ENCODE peak calls at places on chromosomes 5 and 9, in four cellular contexts. One of them, this sample, is unnamed.

GRCh38 chr9:22005083-22005699 is 3.9 kb downstream of the CDKN2B start:
- DNase-seq in SW480: no peak
- DNase-seq in activated T-helper 1 cell treated with anti-CD3 and anti-CD28 coated beads, Interleukin-2, amount 50 U/mL, for 16 hours: no peak
- DNase-seq in GM12865: peak; percentile 25
- DNase-seq in this sample: no peak

GRCh38 chr5:134245692-134246091 is 19.8 kb upstream of the PPP2CA start:
- DNase-seq in SW480: no peak
- DNase-seq in activated T-helper 1 cell treated with anti-CD3 and anti-CD28 coated beads, Interleukin-2, amount 50 U/mL, for 16 hours: no peak
- DNase-seq in GM12865: no peak
- DNase-seq in this sample: no peak

GRCh38 chr5:89421035-89421434 is 538.1 kb upstream of the MEF2C start:
- DNase-seq in SW480: peak; percentile 11
- DNase-seq in activated T-helper 1 cell treated with anti-CD3 and anti-CD28 coated beads, Interleukin-2, amount 50 U/mL, for 16 hours: no peak
- DNase-seq in GM12865: no peak
- DNase-seq in this sample: no peak

GRCh38 chr5:158839638-158840037 is 260.1 kb downstream of the EBF1 start:
- DNase-seq in SW480: no peak
- DNase-seq in activated T-helper 1 cell treated with anti-CD3 and anti-CD28 coated beads, Interleukin-2, amount 50 U/mL, for 16 hours: no peak
- DNase-seq in GM12865: no peak
- DNase-seq in this sample: no peak

GRCh38 chr9:2157277-2158105 is 142.3 kb downstream of the SMARCA2 start:
- DNase-seq in SW480: peak; percentile 61
- DNase-seq in activated T-helper 1 cell treated with anti-CD3 and anti-CD28 coated beads, Interleukin-2, amount 50 U/mL, for 16 hours: no peak
- DNase-seq in GM12865: peak; percentile 71
- DNase-seq in this sample: peak; percentile 14

GRCh38 chr5:50711280-50711679 is 44.8 kb downstream of the PARP8 start:
- DNase-seq in SW480: peak; percentile 43
- DNase-seq in activated T-helper 1 cell treated with anti-CD3 and anti-CD28 coated beads, Interleukin-2, amount 50 U/mL, for 16 hours: no peak
- DNase-seq in GM12865: peak; percentile 91
- DNase-seq in this sample: peak; percentile 53

GRCh38 chr5:23820764-23821471 is 313.5 kb downstream of the PRDM9 start:
- DNase-seq in SW480: peak; percentile 64
- DNase-seq in activated T-helper 1 cell treated with anti-CD3 and anti-CD28 coated beads, Interleukin-2, amount 50 U/mL, for 16 hours: no peak
- DNase-seq in GM12865: peak; percentile 0
- DNase-seq in this sample: peak; percentile 8

GRCh38 chr5:10201223-10201868 is 48.3 kb downstream of the ATPSCKMT start:
- DNase-seq in SW480: no peak
- DNase-seq in activated T-helper 1 cell treated with anti-CD3 and anti-CD28 coated beads, Interleukin-2, amount 50 U/mL, for 16 hours: no peak
- DNase-seq in GM12865: no peak
- DNase-seq in this sample: no peak

GRCh38 chr9:88007291-88007650 is 32.9 kb upstream of the CDK20 start:
- DNase-seq in SW480: no peak
- DNase-seq in activated T-helper 1 cell treated with anti-CD3 and anti-CD28 coated beads, Interleukin-2, amount 50 U/mL, for 16 hours: no peak
- DNase-seq in GM12865: peak; percentile 64
- DNase-seq in this sample: peak; percentile 9

GRCh38 chr5:68279960-68280359 is 64.4 kb downstream of the PIK3R1 start:
- DNase-seq in SW480: no peak
- DNase-seq in activated T-helper 1 cell treated with anti-CD3 and anti-CD28 coated beads, Interleukin-2, amount 50 U/mL, for 16 hours: no peak
- DNase-seq in GM12865: peak; percentile 73
- DNase-seq in this sample: no peak

GRCh38 chr5:170316933-170317332 is 19.4 kb upstream of the LCP2 start:
- DNase-seq in SW480: no peak
- DNase-seq in activated T-helper 1 cell treated with anti-CD3 and anti-CD28 coated beads, Interleukin-2, amount 50 U/mL, for 16 hours: no peak
- DNase-seq in GM12865: no peak
- DNase-seq in this sample: no peak

GRCh38 chr5:50553560-50553984 is 112.5 kb upstream of the EMB start:
- DNase-seq in SW480: no peak
- DNase-seq in activated T-helper 1 cell treated with anti-CD3 and anti-CD28 coated beads, Interleukin-2, amount 50 U/mL, for 16 hours: no peak
- DNase-seq in GM12865: no peak
- DNase-seq in this sample: peak; percentile 31

GRCh38 chr9:123267481-123268239 is 726 bp downstream of the STRBP start:
- DNase-seq in SW480: no peak
- DNase-seq in activated T-helper 1 cell treated with anti-CD3 and anti-CD28 coated beads, Interleukin-2, amount 50 U/mL, for 16 hours: peak; percentile 4
- DNase-seq in GM12865: peak; percentile 5
- DNase-seq in this sample: no peak

GRCh38 chr9:26172301-26172700 is 494.1 kb upstream of the TUSC1 start:
- DNase-seq in SW480: no peak
- DNase-seq in activated T-helper 1 cell treated with anti-CD3 and anti-CD28 coated beads, Interleukin-2, amount 50 U/mL, for 16 hours: no peak
- DNase-seq in GM12865: no peak
- DNase-seq in this sample: no peak

This sample was measured in Calu3.